ENCODE peak calls at places on chromosomes 4 and X, in ten cellular contexts. V is breast epithelium, R is spleen, Y is prostate gland, E is HepG2, Q is transverse colon, X is endothelial cell of umbilical vein, C is vagina, U is stomach, M is H1. F is an unnamed sample.

GRCh38 chr4:102575369-102576129 is 74.4 kb downstream of the NFKB1 start:
- DNase-seq in E (peak), Q (no peak), R (no peak), Y (peak), V (no peak), U (no peak), M (no peak), C (no peak), X (no peak), F (no peak)

GRCh38 chr4:3293410-3294391 is 880 bp downstream of the RGS12 start:
- DNase-seq in Q (no peak), E (no peak), Y (no peak), V (peak), C (peak), M (no peak), U (peak), X (peak), R (peak), F (no peak)

GRCh38 chr4:87108142-87108546 is 112.3 kb downstream of the KLHL8 start:
- DNase-seq in Q (no peak), U (no peak), X (peak), C (no peak), E (no peak), Y (no peak), R (no peak), V (no peak), M (no peak), F (no peak)

GRCh38 chr4:144894525-144894924 is 203.5 kb downstream of the ANAPC10 start:
- DNase-seq in X (no peak), C (no peak), M (no peak), U (no peak), Y (no peak), E (no peak), Q (peak), V (no peak), R (no peak), F (no peak)

GRCh38 chr4:173025131-173025530 is 143.5 kb upstream of the GALNT7 start:
- DNase-seq in R (no peak), M (peak), Q (peak), V (no peak), C (no peak), E (peak), X (peak), Y (peak), U (peak), F (no peak)

GRCh38 chrX:134743121-134743520 is 84.8 kb upstream of the PLAC1 start:
- DNase-seq in Q (no peak), M (no peak), U (no peak), E (no peak), X (no peak), V (no peak), C (no peak), R (no peak), Y (no peak), F (no peak)

GRCh38 chr4:179196511-179196910 is 1754.3 kb upstream of the AGA start:
- DNase-seq in Q (no peak), C (no peak), Y (no peak), R (no peak), E (no peak), X (no peak), U (no peak), V (no peak), M (no peak), F (no peak)

GRCh38 chr4:152278172-152278504 is 257.8 kb downstream of the FBXW7 start:
- DNase-seq in R (no peak), U (peak), M (no peak), Y (no peak), Q (no peak), C (no peak), V (no peak), X (no peak), E (no peak), F (no peak)

GRCh38 chr4:155759372-155760252 is 791 bp downstream of the GUCY1B1 start:
- DNase-seq in V (no peak), C (no peak), X (peak), R (peak), E (no peak), U (peak), Y (no peak), M (no peak), Q (peak), F (peak)

GRCh38 chr4:158996669-158997074 is 106.2 kb upstream of the RAPGEF2 start:
- DNase-seq in E (no peak), M (no peak), X (peak), Y (no peak), Q (no peak), V (no peak), R (no peak), U (no peak), C (no peak), F (no peak)

GRCh38 chrX:104445591-104445990 is 120.4 kb upstream of the IL1RAPL2 start:
- DNase-seq in X (no peak), R (no peak), Q (no peak), Y (no peak), M (no peak), V (no peak), U (no peak), E (no peak), C (no peak), F (no peak)

GRCh38 chr4:151727365-151727764 is 33.4 kb downstream of the GATB start:
- DNase-seq in E (no peak), U (no peak), Y (no peak), X (no peak), R (no peak), C (no peak), V (no peak), M (no peak), Q (no peak), F (no peak)

GRCh38 chrX:23548164-23548563 is 119.1 kb upstream of the PRDX4 start:
- DNase-seq in Q (no peak), R (no peak), E (no peak), X (no peak), M (no peak), Y (no peak), U (no peak), C (no peak), V (no peak), F (no peak)

GRCh38 chr4:10442976-10443375 is 14.2 kb downstream of the ZNF518B start:
- DNase-seq in V (no peak), U (no peak), C (no peak), Q (no peak), R (no peak), Y (no peak), E (no peak), M (no peak), X (no peak), F (no peak)

GRCh38 chrX:9467181-9467580 is 2.3 kb downstream of the TBL1X start:
- DNase-seq in U (no peak), M (no peak), C (no peak), X (no peak), Q (no peak), Y (no peak), R (no peak), V (no peak), E (no peak), F (no peak)

GRCh38 chr4:153114771-153115321 is 89.4 kb upstream of the TRIM2 start:
- DNase-seq in M (no peak), Q (no peak), E (no peak), V (no peak), X (no peak), Y (no peak), U (peak), C (no peak), R (no peak), F (no peak)

GRCh38 chrX:40912576-40912975 is 172.7 kb upstream of the USP9X start:
- DNase-seq in Q (no peak), R (no peak), X (no peak), E (no peak), C (no peak), M (no peak), U (no peak), V (no peak), Y (no peak), F (no peak)

GRCh38 chr4:168797176-168797575 is 212.9 kb downstream of the CBR4 start:
- DNase-seq in Y (no peak), C (no peak), E (peak), X (peak), V (no peak), M (no peak), Q (no peak), U (no peak), R (no peak), F (no peak)

GRCh38 chr4:16883816-16884215 is 14.6 kb downstream of the LDB2 start:
- DNase-seq in X (no peak), C (no peak), V (no peak), Q (no peak), Y (no peak), R (no peak), M (no peak), E (no peak), U (no peak), F (no peak)

GRCh38 chr4:168741281-168742173 is 244.7 kb downstream of the PALLD start:
- DNase-seq in U (no peak), C (no peak), R (no peak), Y (no peak), X (no peak), V (no peak), M (no peak), Q (no peak), E (no peak), F (peak)

GRCh38 chrX:10620121-10620699 is at the start of gene MID1:
- DNase-seq in V (peak), U (peak), R (peak), X (peak), Q (peak), M (no peak), E (no peak), Y (peak), C (no peak), F (peak)

GRCh38 chr4:121658125-121658524 is 38.7 kb downstream of the ANXA5 start:
- DNase-seq in X (no peak), Q (no peak), U (no peak), R (no peak), M (no peak), E (no peak), Y (no peak), V (no peak), C (no peak), F (no peak)

GRCh38 chr4:1593881-1594345 is 90.2 kb downstream of the FAM53A start:
- DNase-seq in U (no peak), C (no peak), Y (no peak), Q (no peak), M (no peak), V (no peak), E (no peak), R (peak), X (no peak), F (peak)

GRCh38 chr4:17055788-17056187 is 157.3 kb upstream of the LDB2 start:
- DNase-seq in Y (no peak), X (peak), U (no peak), E (no peak), R (no peak), C (no peak), M (no peak), Q (no peak), V (no peak), F (no peak)

GRCh38 chr4:153781280-153781679 is 7.6 kb downstream of the SFRP2 start:
- DNase-seq in C (no peak), V (no peak), X (no peak), Q (no peak), U (no peak), E (no peak), M (no peak), R (no peak), Y (no peak), F (no peak)

GRCh38 chr4:60945641-60946040 is 254.5 kb upstream of the ADGRL3 start:
- DNase-seq in U (no peak), C (no peak), X (no peak), R (no peak), Q (no peak), E (no peak), M (no peak), Y (no peak), V (no peak), F (no peak)

GRCh38 chr4:114257516-114257915 is 278.1 kb upstream of the ARSJ start:
- DNase-seq in C (no peak), X (no peak), V (no peak), Q (no peak), U (no peak), R (no peak), E (no peak), M (no peak), Y (no peak), F (no peak)

GRCh38 chr4:70603856-70604255 is 11.8 kb downstream of the AMBN start:
- DNase-seq in V (no peak), U (no peak), C (no peak), R (no peak), E (no peak), X (no peak), Y (no peak), M (no peak), Q (no peak), F (no peak)

GRCh38 chrX:115348440-115349225 is 59.1 kb downstream of the LUZP4 start:
- DNase-seq in M (no peak), V (no peak), U (no peak), X (no peak), C (no peak), E (peak), Q (no peak), Y (no peak), R (no peak), F (no peak)

GRCh38 chrX:115350696-115351408 is 61.3 kb downstream of the LUZP4 start:
- DNase-seq in M (no peak), V (no peak), E (no peak), R (no peak), Y (no peak), X (no peak), U (no peak), C (no peak), Q (no peak), F (no peak)

GRCh38 chrX:115341421-115341820 is 51.9 kb downstream of the LUZP4 start:
- DNase-seq in Q (no peak), V (no peak), X (no peak), U (no peak), M (no peak), R (no peak), C (no peak), E (peak), Y (no peak), F (no peak)

GRCh38 chrX:115344885-115345653 is 55.6 kb downstream of the LUZP4 start:
- DNase-seq in C (no peak), R (no peak), M (peak), Q (peak), U (peak), Y (peak), E (peak), V (peak), X (peak), F (peak)

DNA sequence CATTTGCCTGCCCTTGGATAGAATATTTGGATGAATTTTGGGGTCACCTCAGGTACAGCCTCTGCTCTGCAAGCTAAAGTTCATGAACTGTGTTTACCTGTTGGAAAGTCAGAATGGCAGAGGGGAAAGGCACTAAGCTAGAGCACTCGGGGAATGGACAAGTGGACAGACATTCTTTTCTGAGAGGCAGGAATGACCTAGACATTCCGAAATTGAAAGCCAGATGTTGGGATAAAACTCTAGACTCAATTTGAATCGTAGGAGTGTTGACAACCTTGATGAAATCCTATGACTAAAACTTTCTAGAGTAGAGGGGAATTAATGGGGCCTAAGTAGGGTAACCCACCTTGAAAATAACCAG is 56.1 kb downstream of the LUZP4 start:
- DNase-seq in R (no peak), E (no peak), Y (no peak), V (no peak), C (no peak), M (no peak), U (no peak), X (no peak), Q (no peak), F (no peak)
- TF ChIP-seq CTCF in R (no peak), E (no peak), Y (no peak), V (no peak), C (no peak), M (no peak), U (no peak), X (no peak), Q (no peak), F (no peak)

DNA sequence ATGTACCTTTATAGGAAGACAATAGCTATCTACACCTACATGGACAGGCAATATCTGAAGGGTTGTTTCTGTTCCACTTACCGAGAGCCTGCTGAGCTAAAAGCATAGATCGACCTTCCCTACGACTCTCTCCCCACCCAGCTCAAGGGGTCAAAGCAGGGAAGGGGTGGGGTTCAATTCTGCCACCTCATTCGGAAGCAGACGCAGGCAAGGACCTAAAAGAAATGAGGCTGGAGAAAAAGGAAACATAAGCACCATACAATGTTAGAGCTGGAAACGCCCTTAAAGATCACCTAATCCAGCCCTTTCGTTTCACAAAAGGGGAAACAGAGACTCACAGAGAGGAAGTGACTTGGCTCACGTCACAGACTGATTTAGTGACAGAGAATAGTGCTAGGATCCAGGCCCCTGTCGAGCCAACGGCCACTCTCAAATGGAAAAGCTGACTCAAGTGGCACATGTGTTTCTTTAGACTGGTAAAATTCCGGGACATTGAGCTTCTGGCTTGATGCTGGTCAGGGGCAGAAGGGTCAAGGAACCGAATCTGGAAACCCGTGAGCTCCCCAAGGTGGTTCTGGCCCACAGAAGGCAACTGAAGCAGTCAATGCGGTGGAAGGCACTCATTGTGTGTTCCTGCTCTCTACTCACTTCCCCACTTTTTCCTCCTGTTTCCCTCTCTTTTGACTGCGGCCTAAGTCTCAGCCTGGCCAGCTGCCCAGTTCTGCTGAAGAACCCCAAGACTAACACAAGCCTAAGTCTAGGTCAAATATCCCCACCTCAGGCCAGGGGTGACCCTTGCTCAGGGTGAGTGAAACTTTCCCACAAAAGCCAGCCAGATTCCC is 7.5 kb downstream of the SEPTIN6 start:
- DNase-seq in Q (no peak), V (no peak), X (peak), E (no peak), Y (no peak), M (no peak), R (no peak), C (no peak), U (no peak), F (no peak)
- TF ChIP-seq POLR2A in Q (no peak), V (no peak), X (no peak), E (no peak), Y (no peak), M (no peak), R (peak), C (no peak), U (no peak), F (no peak)

DNA sequence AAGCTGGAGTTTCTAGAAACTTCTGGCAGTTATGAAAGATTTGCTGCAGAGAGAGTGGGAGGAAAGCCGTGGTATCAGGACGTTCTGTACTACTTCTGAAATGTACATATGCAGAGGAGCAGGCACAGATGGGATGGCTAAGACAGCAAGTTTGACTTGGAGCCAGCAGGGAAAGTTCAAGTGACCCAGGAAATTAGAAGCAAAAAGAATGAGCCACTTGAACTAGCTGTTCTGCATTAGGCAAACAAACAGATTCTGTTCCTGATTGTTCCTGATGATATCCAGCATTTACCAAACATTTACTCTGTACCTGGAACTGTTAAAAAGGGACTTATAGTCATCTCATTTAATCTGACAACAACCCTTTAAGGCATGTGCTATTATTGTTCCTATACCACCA is 41.4 kb upstream of the CXCL13 start:
- DNase-seq in M (no peak), R (no peak), X (no peak), U (peak), Y (peak), Q (peak), V (no peak), E (no peak), C (no peak), F (peak)
- TF ChIP-seq POLR2AphosphoS5 in M (no peak), R (no peak), X (no peak), U (peak), Y (peak), Q (peak), V (peak), E (no peak), C (peak), F (peak)

GRCh38 chr4:4721636-4722035 is 137.8 kb upstream of the MSX1 start:
- DNase-seq in C (no peak), U (no peak), Y (no peak), E (no peak), Q (no peak), X (no peak), V (no peak), R (no peak), M (no peak), F (no peak)

GRCh38 chr4:4720671-4721070 is 138.8 kb upstream of the MSX1 start:
- DNase-seq in Y (no peak), Q (no peak), X (no peak), C (no peak), M (no peak), E (no peak), V (no peak), U (no peak), R (no peak), F (no peak)

GRCh38 chr4:4727536-4727935 is 131.9 kb upstream of the MSX1 start:
- DNase-seq in V (no peak), U (no peak), R (no peak), Y (no peak), E (no peak), M (no peak), Q (no peak), C (no peak), X (no peak), F (no peak)

GRCh38 chr4:4730214-4730613 is 129.3 kb upstream of the MSX1 start:
- DNase-seq in Y (no peak), V (no peak), E (no peak), Q (no peak), X (no peak), M (no peak), C (no peak), R (no peak), U (no peak), F (no peak)

GRCh38 chr4:4726051-4726450 is 133.4 kb upstream of the MSX1 start:
- DNase-seq in R (no peak), C (no peak), X (no peak), V (no peak), E (no peak), U (no peak), Y (no peak), M (no peak), Q (no peak), F (no peak)
- TF ChIP-seq CTCF in R (no peak), C (no peak), X (peak), V (no peak), E (no peak), U (no peak), Y (no peak), M (peak), Q (no peak), F (no peak)

GRCh38 chr4:133801858-133802257 is 399.7 kb downstream of the PABPC4L start:
- DNase-seq in E (no peak), U (no peak), Q (no peak), X (peak), M (no peak), Y (no peak), C (no peak), V (no peak), R (no peak), F (no peak)
- TF ChIP-seq POLR2A in E (no peak), U (no peak), Q (no peak), X (no peak), M (no peak), Y (no peak), C (no peak), V (no peak), R (no peak), F (no peak)

DNA sequence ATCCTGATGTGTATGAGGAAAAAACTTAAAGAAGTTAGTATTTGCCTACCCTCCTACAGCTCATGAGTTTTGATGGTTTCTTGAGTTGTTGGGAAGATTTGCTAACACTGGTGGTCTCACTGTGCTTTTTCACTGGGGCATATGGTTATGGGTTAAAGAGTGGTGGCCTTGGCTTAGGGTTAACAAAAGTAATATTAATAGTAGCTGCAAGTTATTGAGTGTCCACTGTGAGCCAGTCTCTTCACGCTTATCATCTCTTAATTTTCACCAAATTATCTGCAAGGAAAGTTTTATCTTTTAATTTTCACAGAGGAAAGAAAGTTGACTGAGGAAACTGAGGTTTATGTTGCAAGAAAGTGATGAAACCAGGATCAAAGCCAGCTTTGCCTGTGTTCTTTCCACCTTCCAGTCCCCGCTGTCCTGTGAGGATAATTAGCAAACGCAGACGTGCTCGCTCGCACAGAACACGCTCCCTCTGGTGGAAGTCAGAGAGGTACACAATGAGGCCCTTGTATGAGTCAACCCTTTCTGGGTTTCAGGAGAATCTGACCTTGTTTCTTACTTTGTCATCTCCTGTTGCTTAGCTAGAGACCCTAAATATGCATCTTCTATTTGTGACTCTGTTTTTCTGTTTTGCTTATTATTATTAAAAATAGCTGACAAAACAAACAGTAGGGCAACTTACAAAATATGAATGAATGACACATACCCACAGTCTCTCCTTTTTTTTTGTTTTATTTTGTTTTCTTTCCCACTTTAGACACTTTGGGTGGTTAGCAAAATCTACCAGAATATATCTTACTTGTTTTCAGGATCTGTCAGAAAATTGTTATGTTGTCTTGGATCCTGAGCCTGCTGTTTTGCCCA is 94.3 kb downstream of the DDIT4L start:
- DNase-seq in Q (peak), Y (peak), E (peak), U (peak), C (no peak), V (peak), X (peak), R (no peak), M (no peak), F (no peak)
- TF ChIP-seq POLR2AphosphoS5 in Q (no peak), Y (no peak), E (no peak), U (no peak), C (peak), V (no peak), X (no peak), R (no peak), M (no peak), F (no peak)

F was measured in upper lobe of left lung.